ENCODE peak calls at places on chromosomes 16 and 17, in four cellular contexts. T is astrocyte of the cerebellum, X is cardiac muscle cell, F is choroid plexus epithelial cell. K is an unnamed sample.

GRCh38 chr16:89043636-89044393 is 49.8 kb upstream of the ACSF3 start:
- DNase-seq in X (no peak), F (no peak), T (no peak), K (no peak)

GRCh38 chr16:18800674-18801196 is 614 bp downstream of the ARL6IP1 start:
- DNase-seq in T (no peak), X (peak), F (peak), K (peak)

GRCh38 chr17:75652934-75653549 is 13.9 kb downstream of the RECQL5 start:
- DNase-seq in X (peak), F (peak), T (peak), K (peak)

GRCh38 chr16:73743665-73744496 is 552.7 kb upstream of the PSMD7 start:
- DNase-seq in X (no peak), T (no peak), F (no peak), K (no peak)

GRCh38 chr17:34798581-34798980 is 162.7 kb downstream of the CCT6B start:
- DNase-seq in X (no peak), F (no peak), T (no peak), K (no peak)

GRCh38 chr16:59047114-59047513 is 313.0 kb upstream of the GOT2 start:
- DNase-seq in T (no peak), X (no peak), F (peak), K (no peak)

GRCh38 chr17:42843358-42843934 is 934 bp upstream of the AOC2 start:
- DNase-seq in T (peak), F (peak), X (peak), K (peak)

GRCh38 chr17:29929544-29930398 is at the start of gene SSH2:
- DNase-seq in F (peak), T (no peak), X (peak), K (peak)

GRCh38 chr17:59330314-59330942 is 1.0 kb upstream of the YPEL2 start:
- DNase-seq in X (no peak), F (no peak), T (no peak), K (peak)

GRCh38 chr17:62966426-62967110 is 533 bp downstream of the TANC2 start:
- DNase-seq in T (no peak), X (peak), F (peak), K (peak)

GRCh38 chr17:13925579-13925978 is 143.7 kb upstream of the COX10 start:
- DNase-seq in X (no peak), T (no peak), F (no peak), K (no peak)

GRCh38 chr17:43608313-43608712 is 53.4 kb downstream of the MEOX1 start:
- DNase-seq in X (no peak), T (no peak), F (peak), K (no peak)

GRCh38 chr17:72790194-72790593 is 302.3 kb downstream of the SLC39A11 start:
- DNase-seq in T (no peak), X (no peak), F (no peak), K (no peak)

GRCh38 chr17:35890774-35891155 is 10.6 kb upstream of the CCL5 start:
- DNase-seq in X (no peak), T (no peak), F (peak), K (no peak)

GRCh38 chr17:76395980-76396379 is 11.6 kb downstream of the SPHK1 start:
- DNase-seq in X (no peak), T (no peak), F (no peak), K (no peak)

GRCh38 chr17:8186787-8187516 is 3.0 kb downstream of the BORCS6 start:
- DNase-seq in X (peak), T (peak), F (peak), K (peak)

GRCh38 chr17:80931421-80932265 is 60.0 kb upstream of the CHMP6 start:
- DNase-seq in T (peak), F (peak), X (peak), K (peak)

GRCh38 chr17:68424861-68425260 is 32.4 kb downstream of the WIPI1 start:
- DNase-seq in T (no peak), X (no peak), F (no peak), K (no peak)

GRCh38 chr17:17612085-17613022 is 20.8 kb upstream of the PEMT start:
- DNase-seq in T (no peak), F (no peak), X (no peak), K (no peak)

GRCh38 chr16:54374136-54374535 is 87.5 kb upstream of the IRX3 start:
- DNase-seq in T (no peak), F (peak), X (no peak), K (no peak)

GRCh38 chr17:17507465-17508011 is 11.3 kb upstream of the RASD1 start:
- DNase-seq in T (no peak), X (no peak), F (no peak), K (no peak)

GRCh38 chr16:65834680-65835079 is 531.8 kb upstream of the CDH5 start:
- DNase-seq in X (no peak), F (no peak), T (no peak), K (no peak)

DNA sequence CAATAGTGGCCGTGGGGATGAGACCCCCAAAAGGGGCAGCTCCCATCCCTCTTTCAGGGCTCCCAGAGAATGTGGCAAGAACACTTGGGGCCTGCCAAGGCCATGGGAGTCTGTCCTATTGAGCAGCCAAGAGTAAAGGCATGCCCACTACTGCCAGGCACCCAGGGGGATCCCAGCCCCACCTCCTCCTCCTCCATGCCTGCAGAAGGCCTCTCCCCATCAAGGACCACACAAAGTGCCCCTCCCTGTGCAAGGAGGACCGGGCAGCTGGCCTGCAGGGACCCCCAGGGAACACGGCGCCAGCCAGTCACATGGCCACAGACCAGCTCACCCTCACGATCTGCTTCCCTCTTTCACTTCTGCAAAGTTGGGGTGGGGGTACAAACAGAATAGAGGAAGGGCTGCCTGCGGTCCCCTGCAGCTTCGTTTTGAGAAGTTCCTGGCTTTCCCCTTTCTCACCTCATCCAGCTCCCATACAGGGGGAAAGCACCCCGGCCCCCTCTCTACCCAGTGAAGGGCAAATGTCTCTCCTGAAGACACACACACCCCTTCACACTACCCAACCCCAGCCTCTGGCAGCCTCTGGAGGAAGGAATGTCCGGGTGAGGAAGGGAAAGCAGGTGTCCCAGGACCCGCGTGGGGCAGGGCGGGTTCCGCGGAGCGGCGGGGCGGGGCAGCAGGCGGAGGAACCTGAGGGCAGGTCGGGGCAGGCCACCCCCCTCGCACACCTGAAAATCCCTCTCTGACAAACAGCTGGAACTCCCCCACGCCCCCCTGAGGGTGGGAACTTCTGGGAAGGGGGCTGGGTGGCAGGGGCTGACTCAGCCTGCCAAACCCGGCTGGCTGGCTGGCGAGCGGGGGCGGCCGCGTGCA is 2.0 kb downstream of the PPP1R9B start:
- DNase-seq in X (peak), T (no peak), F (no peak), K (no peak)
- TF ChIP-seq CTCF in X (peak), T (peak), F (peak), K (peak)

GRCh38 chr16:62711797-62712196 is 675.6 kb upstream of the CDH8 start:
- DNase-seq in X (no peak), F (no peak), T (no peak), K (no peak)
- TF ChIP-seq CTCF in X (no peak), F (no peak), T (no peak), K (no peak)

GRCh38 chr17:82107341-82107860 is 9.4 kb upstream of the FASN start:
- DNase-seq in T (no peak), X (no peak), F (peak), K (no peak)
- TF ChIP-seq CTCF in T (peak), X (peak), F (peak), K (peak)

GRCh38 chr17:2867441-2868424 is 71.5 kb downstream of the RAP1GAP2 start:
- DNase-seq in X (peak), T (no peak), F (peak), K (peak)
- TF ChIP-seq CTCF in X (peak), T (peak), F (peak), K (no peak)

DNA sequence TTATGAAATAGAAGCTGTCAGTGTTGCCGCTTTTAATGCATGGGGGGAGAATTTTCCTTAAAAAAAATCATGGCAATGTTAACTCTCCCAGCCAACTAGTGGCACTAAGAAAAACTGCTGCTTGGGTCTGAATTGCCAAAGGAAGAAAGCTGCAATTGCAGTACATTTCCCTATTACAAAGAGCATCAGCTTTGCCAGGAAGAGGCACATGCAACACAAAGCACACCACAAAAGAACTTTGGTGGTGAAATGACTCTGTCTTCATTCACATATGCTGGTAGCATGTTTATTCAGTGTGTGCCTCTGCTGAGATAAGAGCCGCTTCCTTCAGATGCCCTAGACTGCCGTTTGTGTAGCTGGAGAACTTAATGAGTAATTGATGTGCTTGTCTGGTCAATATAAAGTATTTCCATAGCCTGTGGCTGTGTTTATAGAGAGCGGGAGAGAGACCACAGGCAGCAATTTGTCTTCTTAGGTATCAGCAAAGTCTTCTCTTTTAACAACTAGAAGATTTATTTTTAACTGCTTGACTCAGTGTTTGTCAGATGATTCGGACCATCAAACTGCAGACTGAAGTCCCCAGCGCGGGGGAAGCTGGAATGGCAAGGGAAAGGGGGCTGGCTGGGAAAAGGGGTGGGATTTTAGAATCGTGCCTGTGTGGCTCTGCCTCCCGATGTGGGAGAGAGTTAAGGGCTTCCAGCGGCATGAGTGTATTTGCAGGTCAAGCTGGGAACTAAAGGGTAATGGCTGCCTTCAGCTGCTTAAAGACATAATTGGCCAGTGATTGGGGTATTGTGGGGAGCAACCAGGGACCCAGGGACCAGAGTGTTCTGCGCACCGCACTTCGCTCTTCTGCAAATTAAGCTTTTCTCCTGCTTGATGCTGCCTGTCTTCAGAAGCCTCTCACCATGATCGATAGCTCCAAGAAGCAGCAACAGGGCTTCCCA is 115.2 kb downstream of the MRTFB start:
- DNase-seq in X (peak), F (peak), T (peak), K (peak)
- TF ChIP-seq CTCF in X (peak), F (peak), T (peak), K (peak)

DNA sequence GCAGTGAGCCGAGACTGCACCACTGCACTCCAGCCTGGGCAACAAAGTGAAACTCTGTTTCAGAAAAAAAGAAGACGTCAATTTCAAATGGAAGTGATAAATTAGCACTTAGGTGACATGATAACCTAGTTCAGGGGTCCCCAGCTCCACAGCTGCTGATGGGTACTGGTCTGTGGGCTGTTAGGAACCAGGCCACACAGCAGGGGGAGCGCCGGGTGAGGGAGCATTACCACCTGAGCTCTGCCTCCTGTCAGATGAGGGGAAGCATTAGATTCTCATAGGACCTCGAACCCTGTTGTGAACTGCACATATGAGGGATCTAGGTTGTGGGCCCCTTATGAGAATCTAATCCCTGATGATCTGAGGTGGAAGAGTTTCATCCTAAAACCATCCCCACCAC is 253.0 kb downstream of the FOXL1 start:
- DNase-seq in X (no peak), F (no peak), T (no peak), K (no peak)
- TF ChIP-seq CTCF in X (no peak), F (no peak), T (no peak), K (peak)

GRCh38 chr17:38673714-38674012 is 1.1 kb downstream of the EPOP start:
- DNase-seq in T (no peak), F (no peak), X (peak), K (no peak)
- TF ChIP-seq CTCF in T (no peak), F (no peak), X (no peak), K (no peak)

GRCh38 chr16:85557083-85557975 is 55.8 kb upstream of the GSE1 start:
- DNase-seq in T (no peak), X (no peak), F (peak), K (no peak)
- TF ChIP-seq CTCF in T (peak), X (peak), F (peak), K (peak)

GRCh38 chr17:49360796-49361128 is 1.3 kb downstream of the ZNF652 start:
- DNase-seq in F (no peak), T (no peak), X (no peak), K (no peak)
- TF ChIP-seq CTCF in F (no peak), T (no peak), X (no peak), K (no peak)

GRCh38 chr17:57401556-57402488 is 145.5 kb downstream of the MSI2 start:
- DNase-seq in T (no peak), X (no peak), F (no peak), K (no peak)
- TF ChIP-seq CTCF in T (no peak), X (no peak), F (peak), K (peak)